ENCODE peak calls at places on chromosomes 16 and 17, in four cellular contexts. H, K, I and S are unnamed samples.

GRCh38 chr16:982152-983043 is 828 bp downstream of the SOX8 start:
- DNase-seq in K (no peak), H (no peak), I (no peak), S (no peak)

GRCh38 chr16:58419241-58420012 is 27.2 kb downstream of the GINS3 start:
- DNase-seq in K (no peak), I (no peak), H (no peak), S (peak; percentile 31)

GRCh38 chr16:83833921-83834320 is 26.1 kb downstream of the HSBP1 start:
- DNase-seq in I (no peak), H (no peak), K (no peak), S (no peak)

GRCh38 chr17:65283704-65284103 is 146.5 kb downstream of the RGS9 start:
- DNase-seq in I (no peak), H (no peak), K (no peak), S (no peak)

GRCh38 chr17:79650861-79651260 is 40.0 kb upstream of the RBFOX3 start:
- DNase-seq in K (no peak), I (no peak), H (no peak), S (no peak)

GRCh38 chr17:56985371-56986162 is 7.6 kb downstream of the SCPEP1 start:
- DNase-seq in I (no peak), K (no peak), H (no peak), S (no peak)

GRCh38 chr17:66115246-66115645 is 76.7 kb downstream of the CEP112 start:
- DNase-seq in I (no peak), K (peak; percentile 8), H (no peak), S (no peak)

GRCh38 chr16:11401161-11402050 is 56.1 kb downstream of the RMI2 start:
- DNase-seq in K (no peak), I (no peak), H (no peak), S (no peak)

GRCh38 chr16:28283173-28283572 is 9.2 kb upstream of the SBK1 start:
- DNase-seq in I (no peak), K (no peak), H (no peak), S (no peak)

GRCh38 chr16:1132431-1132830 is 20.5 kb upstream of the CACNA1H start:
- DNase-seq in H (no peak), K (no peak), I (no peak), S (no peak)

GRCh38 chr17:70172449-70172848 is 3.1 kb downstream of the KCNJ2 start:
- DNase-seq in I (no peak), H (no peak), K (no peak), S (no peak)

GRCh38 chr17:66667491-66668030 is 167.4 kb upstream of the CACNG5 start:
- DNase-seq in H (no peak), I (peak; percentile 37), K (no peak), S (peak; percentile 33)

GRCh38 chr16:23566724-23567123 is 9.2 kb downstream of the UBFD1 start:
- DNase-seq in H (no peak), K (no peak), I (no peak), S (no peak)

GRCh38 chr17:8473451-8474192 is 37.9 kb downstream of the NDEL1 start:
- DNase-seq in H (no peak), K (no peak), I (peak; percentile 8), S (no peak)

GRCh38 chr16:79651363-79651762 is 50.8 kb upstream of the MAF start:
- DNase-seq in H (no peak), K (peak; percentile 33), I (no peak), S (no peak)

GRCh38 chr17:77610980-77611641 is 347.4 kb upstream of the TNRC6C start:
- DNase-seq in K (peak; percentile 54), H (no peak), I (no peak), S (no peak)

GRCh38 chr17:61168506-61168905 is 231.1 kb upstream of the TBX2 start:
- DNase-seq in I (no peak), H (no peak), K (no peak), S (peak; percentile 17)

GRCh38 chr16:24419709-24420108 is 119.7 kb upstream of the RBBP6 start:
- DNase-seq in K (no peak), H (no peak), I (no peak), S (no peak)

GRCh38 chr16:57038151-57038550 is 48.8 kb downstream of the NLRC5 start:
- DNase-seq in H (no peak), K (no peak), I (no peak), S (no peak)

GRCh38 chr17:80724723-80725388 is 180.2 kb downstream of the RPTOR start:
- DNase-seq in H (no peak), I (no peak), K (peak; percentile 16), S (no peak)

GRCh38 chr16:85377388-85378144 is 235.6 kb upstream of the GSE1 start:
- DNase-seq in H (no peak), K (no peak), I (no peak), S (no peak)

GRCh38 chr17:31147507-31148202 is 52.9 kb downstream of the NF1 start:
- DNase-seq in K (no peak), I (no peak), H (no peak), S (no peak)

GRCh38 chr16:2894231-2894630 is 11.2 kb downstream of the FLYWCH2 start:
- DNase-seq in H (no peak), K (no peak), I (no peak), S (no peak)

GRCh38 chr17:19703106-19703775 is 13.1 kb downstream of the SLC47A2 start:
- DNase-seq in K (no peak), I (no peak), H (no peak), S (peak; percentile 21)

GRCh38 chr16:72832640-72833039 is 215.3 kb downstream of the ZFHX3 start:
- DNase-seq in H (peak; percentile 44), K (peak; percentile 67), I (peak; percentile 75), S (peak; percentile 63)

GRCh38 chr16:82835487-82836160 is 208.9 kb downstream of the CDH13 start:
- DNase-seq in I (no peak), K (no peak), H (no peak), S (no peak)

GRCh38 chr17:8875957-8876356 is 8.5 kb upstream of the PIK3R6 start:
- DNase-seq in K (no peak), I (no peak), H (no peak), S (no peak)

GRCh38 chr16:75301804-75302203 is 50.4 kb upstream of the BCAR1 start:
- DNase-seq in H (no peak), I (no peak), K (no peak), S (no peak)

GRCh38 chr16:25729188-25729587 is 37.4 kb downstream of the HS3ST4 start:
- DNase-seq in I (no peak), K (no peak), H (no peak), S (no peak)

GRCh38 chr16:87326151-87326571 is 9.0 kb upstream of the C16orf95 start:
- DNase-seq in K (no peak), I (no peak), H (no peak), S (no peak)

GRCh38 chr16:97822-98221 is 19.8 kb downstream of the MPG start:
- DNase-seq in K (no peak), H (no peak), I (no peak), S (no peak)

GRCh38 chr17:78759203-78759968 is 22.7 kb downstream of the CYTH1 start:
- DNase-seq in H (peak; percentile 80), K (no peak), I (peak; percentile 54), S (no peak)

GRCh38 chr16:84774810-84775209 is 45.0 kb upstream of the CRISPLD2 start:
- DNase-seq in K (peak; percentile 68), H (no peak), I (no peak), S (no peak)

GRCh38 chr17:16980813-16981731 is 9.2 kb upstream of the TNFRSF13B start:
- DNase-seq in I (peak; percentile 78), K (no peak), H (peak; percentile 4), S (peak; percentile 57)

GRCh38 chr16:75567911-75568310 is 1.7 kb downstream of the GABARAPL2 start:
- DNase-seq in I (no peak), H (no peak), K (no peak), S (no peak)

GRCh38 chr17:78240012-78240655 is 8.7 kb downstream of the TMEM235 start:
- DNase-seq in I (no peak), H (no peak), K (no peak), S (no peak)

GRCh38 chr17:7219812-7220592 is at the start of the genes ACADVL and DLG4:
- DNase-seq in K (no peak), I (peak; percentile 93), H (peak; percentile 79), S (peak; percentile 94)

GRCh38 chr17:19364699-19365498 is 2.4 kb upstream of the B9D1 start:
- DNase-seq in K (no peak), H (no peak), I (no peak), S (no peak)

GRCh38 chr17:75289832-75290337 is 652 bp upstream of the SLC25A19 start:
- DNase-seq in K (no peak), I (peak; percentile 56), H (peak; percentile 70), S (no peak)

GRCh38 chr16:75486014-75486404 is 9.2 kb downstream of the CHST6 start:
- DNase-seq in H (peak; percentile 40), I (peak; percentile 7), K (no peak), S (no peak)

DNA sequence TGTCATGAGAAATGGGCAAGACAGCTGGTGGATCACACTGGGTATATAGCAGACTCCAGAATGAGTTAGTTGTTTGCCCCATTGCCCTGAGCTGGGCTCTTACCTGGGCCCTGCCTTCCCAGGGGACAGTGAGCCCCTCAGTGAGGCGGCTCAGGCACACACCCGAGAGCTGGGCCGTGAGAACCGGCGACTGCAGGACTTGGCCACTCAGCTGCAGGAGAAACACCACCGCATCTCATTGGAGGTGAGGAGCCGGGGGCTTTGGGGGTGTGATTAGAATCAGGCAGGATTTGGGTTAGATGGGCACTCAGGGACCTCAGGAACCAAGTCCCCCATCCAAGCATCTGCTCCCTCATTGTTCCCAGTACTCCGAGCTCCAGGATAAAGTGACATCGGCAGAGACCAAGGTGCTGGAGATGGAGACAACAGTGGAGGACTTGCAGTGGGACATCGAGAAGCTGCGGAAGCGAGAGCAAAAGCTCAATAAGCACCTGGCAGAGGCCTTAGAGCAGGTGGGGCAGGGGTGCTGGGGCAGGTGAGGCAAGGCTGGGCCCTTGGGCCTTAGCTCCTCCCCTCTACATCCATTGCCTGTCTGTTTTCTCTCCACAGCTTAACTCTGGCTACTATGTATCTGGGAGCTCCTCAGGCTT is 2.8 kb downstream of the RNF40 start:
- DNase-seq in H (no peak), K (no peak), I (no peak), S (no peak)
- TF ChIP-seq CTCF in H (no peak), K (no peak), I (no peak), S (no peak)

GRCh38 chr17:42531455-42532354 is 4.3 kb upstream of the NAGLU start:
- DNase-seq in H (peak; percentile 68), I (peak; percentile 73), K (no peak), S (peak; percentile 68)
- TF ChIP-seq CTCF in H (peak; percentile 43), I (peak; percentile 23), K (peak; percentile 30), S (peak; percentile 41)

GRCh38 chr16:66660422-66661209 is 35.9 kb downstream of the CMTM4 start:
- DNase-seq in K (peak; percentile 56), I (no peak), H (no peak), S (no peak)
- TF ChIP-seq CTCF in K (peak; percentile 35), I (no peak), H (no peak), S (no peak)

GRCh38 chr17:48068491-48068961 is 20.4 kb downstream of the NFE2L1 start:
- DNase-seq in K (no peak), H (no peak), I (no peak), S (no peak)
- TF ChIP-seq CTCF in K (peak; percentile 54), H (peak; percentile 38), I (no peak), S (no peak)

GRCh38 chr16:48244863-48245195 is 729 bp downstream of the LONP2 start:
- DNase-seq in K (no peak), H (no peak), I (no peak), S (no peak)
- TF ChIP-seq CTCF in K (no peak), H (no peak), I (no peak), S (no peak)

DNA sequence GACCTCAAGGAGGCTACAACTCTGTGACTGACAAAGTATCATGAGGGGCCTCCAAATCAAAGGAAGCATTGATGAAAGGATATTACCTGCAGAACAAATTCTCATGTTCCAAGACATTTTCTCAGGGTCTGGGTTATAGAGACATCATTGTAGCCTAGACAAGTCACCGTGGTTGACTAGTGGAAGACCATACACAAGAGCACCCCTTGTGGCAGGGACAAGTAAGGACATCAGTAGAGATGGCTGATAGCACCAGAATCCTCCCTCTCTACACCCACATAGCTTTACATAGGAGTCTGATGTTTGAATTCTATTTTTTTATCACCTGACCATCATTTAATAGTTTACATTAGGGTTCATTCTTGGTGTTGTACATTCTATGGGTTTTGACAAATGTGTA is 32.5 kb upstream of the CDH8 start:
- DNase-seq in K (no peak), H (peak; percentile 35), I (peak; percentile 10), S (no peak)
- TF ChIP-seq CTCF in K (no peak), H (peak; percentile 44), I (no peak), S (peak; percentile 33)